ENCODE peak calls at places on chromosomes 7 and 10, in ten cellular contexts. One of them, this sample, is unnamed.

GRCh38 chr10:76160758-76161555 is 729.5 kb downstream of the LRMDA start:
- DNase-seq in epithelial cell of esophagus: no peak
- DNase-seq in choroid plexus epithelial cell: no peak
- DNase-seq in dorsolateral prefrontal cortex: no peak
- DNase-seq in PC-3: no peak
- DNase-seq in retinal pigment epithelial cell: no peak
- DNase-seq in ovary: peak; percentile 50
- DNase-seq in epithelial cell of proximal tubule: no peak
- DNase-seq in fibroblast of the aortic adventitia: no peak
- DNase-seq in effector memory CD4-positive, alpha-beta T cell: no peak
- DNase-seq in this sample: no peak

GRCh38 chr7:8436965-8437364 is 3.6 kb downstream of the NXPH1 start:
- DNase-seq in epithelial cell of esophagus: peak; percentile 48
- DNase-seq in choroid plexus epithelial cell: peak; percentile 13
- DNase-seq in dorsolateral prefrontal cortex: peak; percentile 68
- DNase-seq in PC-3: peak; percentile 69
- DNase-seq in retinal pigment epithelial cell: no peak
- DNase-seq in ovary: no peak
- DNase-seq in epithelial cell of proximal tubule: no peak
- DNase-seq in fibroblast of the aortic adventitia: no peak
- DNase-seq in effector memory CD4-positive, alpha-beta T cell: no peak
- DNase-seq in this sample: no peak

GRCh38 chr7:29919790-29920189 is 69.8 kb downstream of the SCRN1 start:
- DNase-seq in epithelial cell of esophagus: no peak
- DNase-seq in choroid plexus epithelial cell: no peak
- DNase-seq in dorsolateral prefrontal cortex: no peak
- DNase-seq in PC-3: no peak
- DNase-seq in retinal pigment epithelial cell: no peak
- DNase-seq in ovary: no peak
- DNase-seq in epithelial cell of proximal tubule: no peak
- DNase-seq in fibroblast of the aortic adventitia: no peak
- DNase-seq in effector memory CD4-positive, alpha-beta T cell: no peak
- DNase-seq in this sample: no peak

GRCh38 chr10:80122110-80122710 is 10.3 kb upstream of the PLAC9 start:
- DNase-seq in epithelial cell of esophagus: peak; percentile 66
- DNase-seq in choroid plexus epithelial cell: no peak
- DNase-seq in dorsolateral prefrontal cortex: no peak
- DNase-seq in PC-3: peak; percentile 93
- DNase-seq in retinal pigment epithelial cell: no peak
- DNase-seq in ovary: no peak
- DNase-seq in epithelial cell of proximal tubule: no peak
- DNase-seq in fibroblast of the aortic adventitia: no peak
- DNase-seq in effector memory CD4-positive, alpha-beta T cell: no peak
- DNase-seq in this sample: no peak

GRCh38 chr7:125316451-125316850 is 386.8 kb upstream of the POT1 start:
- DNase-seq in epithelial cell of esophagus: peak; percentile 82
- DNase-seq in choroid plexus epithelial cell: peak; percentile 55
- DNase-seq in dorsolateral prefrontal cortex: no peak
- DNase-seq in PC-3: peak; percentile 56
- DNase-seq in retinal pigment epithelial cell: no peak
- DNase-seq in ovary: no peak
- DNase-seq in epithelial cell of proximal tubule: peak; percentile 27
- DNase-seq in fibroblast of the aortic adventitia: no peak
- DNase-seq in effector memory CD4-positive, alpha-beta T cell: no peak
- DNase-seq in this sample: peak; percentile 2

GRCh38 chr10:58555930-58556311 is 43.2 kb downstream of the BICC1 start:
- DNase-seq in epithelial cell of esophagus: no peak
- DNase-seq in choroid plexus epithelial cell: no peak
- DNase-seq in dorsolateral prefrontal cortex: no peak
- DNase-seq in PC-3: no peak
- DNase-seq in retinal pigment epithelial cell: no peak
- DNase-seq in ovary: no peak
- DNase-seq in epithelial cell of proximal tubule: no peak
- DNase-seq in fibroblast of the aortic adventitia: no peak
- DNase-seq in effector memory CD4-positive, alpha-beta T cell: no peak
- DNase-seq in this sample: no peak

GRCh38 chr7:96179863-96180262 is 142.0 kb downstream of the SLC25A13 start:
- DNase-seq in epithelial cell of esophagus: peak; percentile 8
- DNase-seq in choroid plexus epithelial cell: peak; percentile 32
- DNase-seq in dorsolateral prefrontal cortex: no peak
- DNase-seq in PC-3: peak; percentile 8
- DNase-seq in retinal pigment epithelial cell: no peak
- DNase-seq in ovary: no peak
- DNase-seq in epithelial cell of proximal tubule: no peak
- DNase-seq in fibroblast of the aortic adventitia: peak; percentile 36
- DNase-seq in effector memory CD4-positive, alpha-beta T cell: no peak
- DNase-seq in this sample: no peak

GRCh38 chr7:39314869-39315268 is 251.3 kb upstream of the YAE1 start:
- DNase-seq in epithelial cell of esophagus: no peak
- DNase-seq in choroid plexus epithelial cell: no peak
- DNase-seq in dorsolateral prefrontal cortex: no peak
- DNase-seq in PC-3: no peak
- DNase-seq in retinal pigment epithelial cell: no peak
- DNase-seq in ovary: no peak
- DNase-seq in epithelial cell of proximal tubule: no peak
- DNase-seq in fibroblast of the aortic adventitia: no peak
- DNase-seq in effector memory CD4-positive, alpha-beta T cell: no peak
- DNase-seq in this sample: no peak

GRCh38 chr10:1050145-1050544 is 1.2 kb upstream of the IDI1 start:
- DNase-seq in epithelial cell of esophagus: peak; percentile 52
- DNase-seq in choroid plexus epithelial cell: peak; percentile 57
- DNase-seq in dorsolateral prefrontal cortex: no peak
- DNase-seq in PC-3: peak; percentile 10
- DNase-seq in retinal pigment epithelial cell: no peak
- DNase-seq in ovary: no peak
- DNase-seq in epithelial cell of proximal tubule: no peak
- DNase-seq in fibroblast of the aortic adventitia: peak; percentile 34
- DNase-seq in effector memory CD4-positive, alpha-beta T cell: no peak
- DNase-seq in this sample: no peak

GRCh38 chr10:98415710-98416077 is 712 bp upstream of the PYROXD2 start:
- DNase-seq in epithelial cell of esophagus: no peak
- DNase-seq in choroid plexus epithelial cell: no peak
- DNase-seq in dorsolateral prefrontal cortex: no peak
- DNase-seq in PC-3: no peak
- DNase-seq in retinal pigment epithelial cell: no peak
- DNase-seq in ovary: no peak
- DNase-seq in epithelial cell of proximal tubule: no peak
- DNase-seq in fibroblast of the aortic adventitia: peak; percentile 37
- DNase-seq in effector memory CD4-positive, alpha-beta T cell: no peak
- DNase-seq in this sample: no peak

GRCh38 chr7:148906707-148907498 is 22.8 kb upstream of the EZH2 start:
- DNase-seq in epithelial cell of esophagus: no peak
- DNase-seq in choroid plexus epithelial cell: no peak
- DNase-seq in dorsolateral prefrontal cortex: no peak
- DNase-seq in PC-3: no peak
- DNase-seq in retinal pigment epithelial cell: no peak
- DNase-seq in ovary: no peak
- DNase-seq in epithelial cell of proximal tubule: no peak
- DNase-seq in fibroblast of the aortic adventitia: no peak
- DNase-seq in effector memory CD4-positive, alpha-beta T cell: no peak
- DNase-seq in this sample: no peak

GRCh38 chr10:44341901-44342300 is 43.0 kb downstream of the CXCL12 start:
- DNase-seq in epithelial cell of esophagus: no peak
- DNase-seq in choroid plexus epithelial cell: no peak
- DNase-seq in dorsolateral prefrontal cortex: no peak
- DNase-seq in PC-3: no peak
- DNase-seq in retinal pigment epithelial cell: no peak
- DNase-seq in ovary: no peak
- DNase-seq in epithelial cell of proximal tubule: no peak
- DNase-seq in fibroblast of the aortic adventitia: no peak
- DNase-seq in effector memory CD4-positive, alpha-beta T cell: no peak
- DNase-seq in this sample: no peak

GRCh38 chr7:51069411-51070083 is 247.1 kb downstream of the COBL start:
- DNase-seq in epithelial cell of esophagus: peak; percentile 66
- DNase-seq in choroid plexus epithelial cell: no peak
- DNase-seq in dorsolateral prefrontal cortex: no peak
- DNase-seq in PC-3: peak; percentile 96
- DNase-seq in retinal pigment epithelial cell: no peak
- DNase-seq in ovary: no peak
- DNase-seq in epithelial cell of proximal tubule: no peak
- DNase-seq in fibroblast of the aortic adventitia: peak; percentile 70
- DNase-seq in effector memory CD4-positive, alpha-beta T cell: no peak
- DNase-seq in this sample: peak; percentile 42

GRCh38 chr7:22143496-22143895 is 197.8 kb upstream of the CDCA7L start:
- DNase-seq in epithelial cell of esophagus: no peak
- DNase-seq in choroid plexus epithelial cell: no peak
- DNase-seq in dorsolateral prefrontal cortex: no peak
- DNase-seq in PC-3: no peak
- DNase-seq in retinal pigment epithelial cell: no peak
- DNase-seq in ovary: no peak
- DNase-seq in epithelial cell of proximal tubule: no peak
- DNase-seq in fibroblast of the aortic adventitia: no peak
- DNase-seq in effector memory CD4-positive, alpha-beta T cell: no peak
- DNase-seq in this sample: no peak

DNA sequence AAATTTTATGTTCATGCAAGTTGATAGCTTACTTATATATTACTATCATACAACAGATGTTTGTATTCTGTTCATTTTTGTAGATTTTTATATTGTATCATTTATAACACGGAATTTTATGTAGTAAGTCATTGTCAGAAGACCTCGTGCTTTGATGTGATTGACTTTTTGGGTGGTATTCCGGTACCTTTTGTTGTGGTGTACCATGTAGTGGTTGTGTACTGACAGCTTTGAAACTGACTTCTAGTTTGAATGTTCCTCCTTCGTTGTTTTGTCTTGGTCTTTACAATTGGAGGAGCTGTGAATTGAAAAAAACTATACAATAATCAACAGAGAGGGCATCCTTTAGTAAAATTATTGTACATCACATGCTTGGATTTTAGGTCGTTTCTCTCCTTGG is 61.5 kb downstream of the WAC start:
- DNase-seq in epithelial cell of esophagus: no peak
- DNase-seq in choroid plexus epithelial cell: no peak
- DNase-seq in dorsolateral prefrontal cortex: no peak
- DNase-seq in PC-3: no peak
- DNase-seq in retinal pigment epithelial cell: no peak
- DNase-seq in ovary: no peak
- DNase-seq in epithelial cell of proximal tubule: no peak
- DNase-seq in fibroblast of the aortic adventitia: no peak
- DNase-seq in effector memory CD4-positive, alpha-beta T cell: no peak
- DNase-seq in this sample: no peak
- H3K4me3 ChIP-seq in epithelial cell of esophagus: no peak overlapping the region
- H3K4me3 ChIP-seq in choroid plexus epithelial cell: no peak overlapping the region
- H3K4me3 ChIP-seq in dorsolateral prefrontal cortex: no peak overlapping the region
- H3K4me3 ChIP-seq in PC-3: no peak overlapping the region
- H3K4me3 ChIP-seq in retinal pigment epithelial cell: no peak overlapping the region
- H3K4me3 ChIP-seq in ovary: no peak overlapping the region
- H3K4me3 ChIP-seq in epithelial cell of proximal tubule: no peak overlapping the region
- H3K4me3 ChIP-seq in fibroblast of the aortic adventitia: no peak overlapping the region
- H3K4me3 ChIP-seq in effector memory CD4-positive, alpha-beta T cell: no peak overlapping the region
- H3K4me3 ChIP-seq in this sample: no peak overlapping the region

DNA sequence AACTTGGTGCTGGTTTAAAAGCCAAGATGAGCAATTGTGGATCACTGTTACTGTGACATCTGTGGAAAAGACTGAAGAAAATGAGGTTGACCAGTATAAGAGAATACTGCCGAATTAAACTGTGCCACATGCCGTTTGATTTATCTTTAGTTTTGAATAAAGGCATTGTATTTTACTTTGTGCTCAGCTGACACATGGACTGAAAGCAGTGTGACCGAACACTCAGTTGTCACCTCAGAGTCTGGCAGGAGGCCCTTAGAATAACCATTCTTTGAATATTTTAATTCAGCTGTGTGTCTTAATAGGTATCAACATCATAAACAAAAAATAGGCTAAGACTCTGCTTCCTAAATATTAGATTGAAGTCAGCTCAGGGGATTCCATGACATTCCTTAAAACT is 133.7 kb upstream of the GJD4 start:
- DNase-seq in epithelial cell of esophagus: no peak
- DNase-seq in choroid plexus epithelial cell: no peak
- DNase-seq in dorsolateral prefrontal cortex: no peak
- DNase-seq in PC-3: no peak
- DNase-seq in retinal pigment epithelial cell: no peak
- DNase-seq in ovary: no peak
- DNase-seq in epithelial cell of proximal tubule: no peak
- DNase-seq in fibroblast of the aortic adventitia: no peak
- DNase-seq in effector memory CD4-positive, alpha-beta T cell: no peak
- DNase-seq in this sample: no peak
- H3K4me3 ChIP-seq in epithelial cell of esophagus: no peak overlapping the region
- H3K4me3 ChIP-seq in choroid plexus epithelial cell: no peak overlapping the region
- H3K4me3 ChIP-seq in dorsolateral prefrontal cortex: no peak overlapping the region
- H3K4me3 ChIP-seq in PC-3: no peak overlapping the region
- H3K4me3 ChIP-seq in retinal pigment epithelial cell: no peak overlapping the region
- H3K4me3 ChIP-seq in ovary: no peak overlapping the region
- H3K4me3 ChIP-seq in epithelial cell of proximal tubule: no peak overlapping the region
- H3K4me3 ChIP-seq in fibroblast of the aortic adventitia: no peak overlapping the region
- H3K4me3 ChIP-seq in effector memory CD4-positive, alpha-beta T cell: no peak overlapping the region
- H3K4me3 ChIP-seq in this sample: no peak overlapping the region

GRCh38 chr7:996089-996872 is 13.3 kb downstream of the CYP2W1 start:
- DNase-seq in epithelial cell of esophagus: no peak
- DNase-seq in choroid plexus epithelial cell: no peak
- DNase-seq in dorsolateral prefrontal cortex: no peak
- DNase-seq in PC-3: no peak
- DNase-seq in retinal pigment epithelial cell: no peak
- DNase-seq in ovary: no peak
- DNase-seq in epithelial cell of proximal tubule: no peak
- DNase-seq in fibroblast of the aortic adventitia: no peak
- DNase-seq in effector memory CD4-positive, alpha-beta T cell: no peak
- DNase-seq in this sample: no peak

GRCh38 chr7:997404-998395 is 14.7 kb downstream of the CYP2W1 start:
- DNase-seq in epithelial cell of esophagus: no peak
- DNase-seq in choroid plexus epithelial cell: no peak
- DNase-seq in dorsolateral prefrontal cortex: no peak
- DNase-seq in PC-3: no peak
- DNase-seq in retinal pigment epithelial cell: no peak
- DNase-seq in ovary: no peak
- DNase-seq in epithelial cell of proximal tubule: no peak
- DNase-seq in fibroblast of the aortic adventitia: no peak
- DNase-seq in effector memory CD4-positive, alpha-beta T cell: no peak
- DNase-seq in this sample: no peak

GRCh38 chr7:1000594-1000935 is 17.6 kb downstream of the CYP2W1 start:
- DNase-seq in epithelial cell of esophagus: no peak
- DNase-seq in choroid plexus epithelial cell: no peak
- DNase-seq in dorsolateral prefrontal cortex: no peak
- DNase-seq in PC-3: no peak
- DNase-seq in retinal pigment epithelial cell: no peak
- DNase-seq in ovary: no peak
- DNase-seq in epithelial cell of proximal tubule: no peak
- DNase-seq in fibroblast of the aortic adventitia: no peak
- DNase-seq in effector memory CD4-positive, alpha-beta T cell: no peak
- DNase-seq in this sample: no peak

GRCh38 chr7:999921-1000593 is 17.1 kb downstream of the CYP2W1 start:
- DNase-seq in epithelial cell of esophagus: no peak
- DNase-seq in choroid plexus epithelial cell: no peak
- DNase-seq in dorsolateral prefrontal cortex: no peak
- DNase-seq in PC-3: no peak
- DNase-seq in retinal pigment epithelial cell: no peak
- DNase-seq in ovary: no peak
- DNase-seq in epithelial cell of proximal tubule: no peak
- DNase-seq in fibroblast of the aortic adventitia: no peak
- DNase-seq in effector memory CD4-positive, alpha-beta T cell: no peak
- DNase-seq in this sample: no peak

GRCh38 chr7:999149-999883 is 16.3 kb downstream of the CYP2W1 start:
- DNase-seq in epithelial cell of esophagus: no peak
- DNase-seq in choroid plexus epithelial cell: no peak
- DNase-seq in dorsolateral prefrontal cortex: no peak
- DNase-seq in PC-3: no peak
- DNase-seq in retinal pigment epithelial cell: no peak
- DNase-seq in ovary: no peak
- DNase-seq in epithelial cell of proximal tubule: no peak
- DNase-seq in fibroblast of the aortic adventitia: no peak
- DNase-seq in effector memory CD4-positive, alpha-beta T cell: no peak
- DNase-seq in this sample: no peak
- H3K4me3 ChIP-seq in epithelial cell of esophagus: no peak overlapping the region
- H3K4me3 ChIP-seq in choroid plexus epithelial cell: no peak overlapping the region
- H3K4me3 ChIP-seq in dorsolateral prefrontal cortex: no peak overlapping the region
- H3K4me3 ChIP-seq in PC-3: no peak overlapping the region
- H3K4me3 ChIP-seq in retinal pigment epithelial cell: no peak overlapping the region
- H3K4me3 ChIP-seq in ovary: no peak overlapping the region
- H3K4me3 ChIP-seq in epithelial cell of proximal tubule: no peak overlapping the region
- H3K4me3 ChIP-seq in fibroblast of the aortic adventitia: no peak overlapping the region
- H3K4me3 ChIP-seq in effector memory CD4-positive, alpha-beta T cell: no peak overlapping the region
- H3K4me3 ChIP-seq in this sample: no peak overlapping the region

GRCh38 chr10:105287970-105288369 is 646.9 kb downstream of the SORCS3 start:
- DNase-seq in epithelial cell of esophagus: no peak
- DNase-seq in choroid plexus epithelial cell: no peak
- DNase-seq in dorsolateral prefrontal cortex: no peak
- DNase-seq in PC-3: no peak
- DNase-seq in retinal pigment epithelial cell: no peak
- DNase-seq in ovary: no peak
- DNase-seq in epithelial cell of proximal tubule: no peak
- DNase-seq in fibroblast of the aortic adventitia: peak; percentile 62
- DNase-seq in effector memory CD4-positive, alpha-beta T cell: no peak
- DNase-seq in this sample: no peak
- H3K4me3 ChIP-seq in epithelial cell of esophagus: no peak overlapping the region
- H3K4me3 ChIP-seq in choroid plexus epithelial cell: no peak overlapping the region
- H3K4me3 ChIP-seq in dorsolateral prefrontal cortex: no peak overlapping the region
- H3K4me3 ChIP-seq in PC-3: no peak overlapping the region
- H3K4me3 ChIP-seq in retinal pigment epithelial cell: no peak overlapping the region
- H3K4me3 ChIP-seq in ovary: no peak overlapping the region
- H3K4me3 ChIP-seq in epithelial cell of proximal tubule: no peak overlapping the region
- H3K4me3 ChIP-seq in fibroblast of the aortic adventitia: no peak overlapping the region
- H3K4me3 ChIP-seq in effector memory CD4-positive, alpha-beta T cell: no peak overlapping the region
- H3K4me3 ChIP-seq in this sample: no peak overlapping the region